ENCODE peak calls at places on chromosomes 1 and 21, in nine cellular contexts. V is mesenchymal stem cell, A is fibroblast of mammary gland, R is Panc1, F is DMS153, T is left ventricle myocardium inferior, M is Daoy, H is tibial nerve, P is mesenteric fat pad. Q is an unnamed sample.

GRCh38 chr1:158199840-158200239 is 19.1 kb downstream of the CD1D start:
- DNase-seq in P (no peak), H (no peak), T (no peak), F (no peak), R (no peak), M (peak), A (peak), V (peak), Q (no peak)

GRCh38 chr1:182170941-182171461 is 109.5 kb upstream of the ZNF648 start:
- DNase-seq in H (no peak), M (no peak), R (no peak), T (no peak), A (no peak), P (no peak), V (no peak), F (no peak), Q (no peak)

GRCh38 chr1:242854466-242854865 is 330.0 kb upstream of the PLD5 start:
- DNase-seq in P (no peak), R (no peak), M (no peak), F (peak), A (no peak), T (no peak), V (no peak), H (no peak), Q (no peak)

GRCh38 chr1:110541996-110542395 is 23.0 kb upstream of the KCNA10 start:
- DNase-seq in P (no peak), T (no peak), M (no peak), V (no peak), H (no peak), R (no peak), A (no peak), F (no peak), Q (no peak)

GRCh38 chr1:33378976-33379375 is 51.9 kb downstream of the PHC2 start:
- DNase-seq in P (no peak), A (no peak), V (no peak), R (no peak), F (no peak), H (no peak), M (no peak), T (no peak), Q (no peak)

GRCh38 chr1:89167590-89168215 is 8.1 kb downstream of the GBP7 start:
- DNase-seq in P (no peak), F (no peak), M (no peak), R (no peak), H (no peak), V (no peak), T (no peak), A (no peak), Q (no peak)

GRCh38 chr1:117346206-117346928 is 20.9 kb upstream of the MAN1A2 start:
- DNase-seq in T (no peak), A (peak), P (no peak), R (no peak), V (no peak), F (peak), H (no peak), M (peak), Q (no peak)

GRCh38 chr1:112998592-112999235 is 42.7 kb upstream of the SLC16A1 start:
- DNase-seq in M (peak), P (no peak), A (peak), R (no peak), T (peak), F (no peak), V (peak), H (no peak), Q (peak)

GRCh38 chr1:45685308-45686080 is 839 bp downstream of the GPBP1L1 start:
- DNase-seq in T (no peak), F (no peak), V (peak), R (no peak), H (no peak), A (peak), P (no peak), M (no peak), Q (no peak)

GRCh38 chr21:45433301-45433700 is 28.3 kb downstream of the COL18A1 start:
- DNase-seq in M (no peak), R (no peak), F (no peak), V (no peak), T (no peak), H (no peak), P (no peak), A (no peak), Q (no peak)

GRCh38 chr1:61141288-61142044 is 59.1 kb downstream of the NFIA start:
- DNase-seq in R (peak), V (peak), F (peak), P (no peak), H (no peak), M (no peak), A (peak), T (no peak), Q (no peak)

GRCh38 chr1:42966688-42967609 is 8.3 kb upstream of the SLC2A1 start:
- DNase-seq in H (no peak), P (no peak), T (no peak), R (peak), A (peak), V (peak), F (peak), M (peak), Q (no peak)

GRCh38 chr1:119626841-119627240 is 21.2 kb downstream of the ZNF697 start:
- DNase-seq in T (no peak), P (no peak), R (no peak), H (no peak), M (no peak), A (peak), F (no peak), V (no peak), Q (no peak)

GRCh38 chr1:48859429-48859828 is 82.7 kb upstream of the BEND5 start:
- DNase-seq in V (no peak), P (no peak), A (peak), M (no peak), H (no peak), T (no peak), F (peak), R (no peak), Q (no peak)

GRCh38 chr1:69163779-69164178 is 403.9 kb upstream of the LRRC7 start:
- DNase-seq in A (peak), H (no peak), P (no peak), V (no peak), F (no peak), M (no peak), T (no peak), R (no peak), Q (no peak)

GRCh38 chr1:215606564-215607168 is 39.6 kb downstream of the KCTD3 start:
- DNase-seq in A (peak), T (no peak), P (no peak), V (no peak), M (no peak), H (no peak), F (no peak), R (no peak), Q (no peak)

GRCh38 chr1:41891403-41891896 is 27.3 kb downstream of the HIVEP3 start:
- DNase-seq in H (no peak), M (peak), F (peak), A (no peak), P (peak), R (no peak), T (no peak), V (peak), Q (no peak)

GRCh38 chr1:167121375-167122120 is 27.7 kb downstream of the STYXL2 start:
- DNase-seq in F (peak), H (no peak), T (no peak), R (no peak), M (peak), A (peak), P (no peak), V (peak), Q (peak)

GRCh38 chr1:224534731-224535130 is 81.4 kb upstream of the CNIH3 start:
- DNase-seq in T (no peak), M (no peak), V (no peak), A (no peak), F (peak), P (no peak), R (no peak), H (no peak), Q (no peak)

GRCh38 chr1:173193639-173194038 is 13.5 kb downstream of the TNFSF4 start:
- DNase-seq in A (peak), V (peak), M (peak), F (no peak), H (no peak), P (no peak), T (no peak), R (no peak), Q (no peak)

GRCh38 chr1:66355756-66356155 is 178.2 kb upstream of the SGIP1 start:
- DNase-seq in V (no peak), P (no peak), A (no peak), H (no peak), T (no peak), F (no peak), M (no peak), R (no peak), Q (no peak)

GRCh38 chr1:33724348-33724747 is 139.5 kb upstream of the HMGB4 start:
- DNase-seq in F (no peak), R (no peak), T (no peak), M (no peak), H (no peak), A (no peak), V (no peak), P (no peak), Q (no peak)

GRCh38 chr1:222781251-222781650 is 33.6 kb upstream of the DISP1 start:
- DNase-seq in V (no peak), H (no peak), T (no peak), P (no peak), R (no peak), A (no peak), M (no peak), F (no peak), Q (no peak)

GRCh38 chr21:44846485-44847260 is 26.8 kb downstream of the PTTG1IP start:
- DNase-seq in R (no peak), A (peak), T (peak), F (no peak), M (peak), P (peak), V (peak), H (peak), Q (peak)

GRCh38 chr21:32682696-32683474 is 44.9 kb downstream of the SYNJ1 start:
- DNase-seq in V (no peak), M (no peak), H (no peak), A (no peak), T (no peak), R (no peak), F (no peak), P (no peak), Q (no peak)